ENCODE peak calls at places on chromosomes 11 and 22, in seven cellular contexts. E is prostate gland, R is uterus, C is ovary, J is spleen, B is IMR-90, V is A549. O is an unnamed sample.
A peak's percentile ranks its signal among the peaks of the same experiment; 100 is the strongest.

GRCh38 chr22:25016311-25016710 is 63.8 kb downstream of the KIAA1671 start:
- DNase-seq in E (no peak), R (no peak), C (no peak), J (no peak), B (no peak), V (no peak), O (no peak)

GRCh38 chr22:49760280-49760629 is 67.4 kb downstream of the BRD1 start:
- DNase-seq in E (no peak), R (no peak), C (no peak), J (no peak), B (no peak), V (no peak), O (no peak)

GRCh38 chr11:36280531-36280930 is 8.7 kb downstream of the COMMD9 start:
- DNase-seq in E (no peak), R (no peak), C (no peak), J (no peak), B (peak; percentile 4), V (no peak), O (no peak)

GRCh38 chr22:24037851-24038765 is 27.0 kb downstream of the CABIN1 start:
- DNase-seq in E (peak; percentile 13), R (no peak), C (no peak), J (no peak), B (no peak), V (no peak), O (no peak)

GRCh38 chr11:96095884-96096301 is 172.0 kb upstream of the MTMR2 start:
- DNase-seq in E (peak; percentile 74), R (no peak), C (no peak), J (no peak), B (no peak), V (no peak), O (no peak)

GRCh38 chr11:66867425-66868040 is 10.7 kb downstream of the LRFN4 start:
- DNase-seq in E (no peak), R (no peak), C (no peak), J (no peak), B (no peak), V (no peak), O (peak; percentile 28)

GRCh38 chr11:2942872-2943710 is 13.9 kb upstream of the PHLDA2 start:
- DNase-seq in E (no peak), R (peak; percentile 13), C (no peak), J (no peak), B (no peak), V (no peak), O (no peak)

GRCh38 chr11:20118209-20118608 is 42.1 kb downstream of the DBX1 start:
- DNase-seq in E (no peak), R (no peak), C (no peak), J (no peak), B (no peak), V (no peak), O (no peak)

GRCh38 chr11:3231550-3231850 is 717 bp downstream of the MRGPRE start:
- DNase-seq in E (no peak), R (no peak), C (no peak), J (no peak), B (no peak), V (no peak), O (no peak)

DNA sequence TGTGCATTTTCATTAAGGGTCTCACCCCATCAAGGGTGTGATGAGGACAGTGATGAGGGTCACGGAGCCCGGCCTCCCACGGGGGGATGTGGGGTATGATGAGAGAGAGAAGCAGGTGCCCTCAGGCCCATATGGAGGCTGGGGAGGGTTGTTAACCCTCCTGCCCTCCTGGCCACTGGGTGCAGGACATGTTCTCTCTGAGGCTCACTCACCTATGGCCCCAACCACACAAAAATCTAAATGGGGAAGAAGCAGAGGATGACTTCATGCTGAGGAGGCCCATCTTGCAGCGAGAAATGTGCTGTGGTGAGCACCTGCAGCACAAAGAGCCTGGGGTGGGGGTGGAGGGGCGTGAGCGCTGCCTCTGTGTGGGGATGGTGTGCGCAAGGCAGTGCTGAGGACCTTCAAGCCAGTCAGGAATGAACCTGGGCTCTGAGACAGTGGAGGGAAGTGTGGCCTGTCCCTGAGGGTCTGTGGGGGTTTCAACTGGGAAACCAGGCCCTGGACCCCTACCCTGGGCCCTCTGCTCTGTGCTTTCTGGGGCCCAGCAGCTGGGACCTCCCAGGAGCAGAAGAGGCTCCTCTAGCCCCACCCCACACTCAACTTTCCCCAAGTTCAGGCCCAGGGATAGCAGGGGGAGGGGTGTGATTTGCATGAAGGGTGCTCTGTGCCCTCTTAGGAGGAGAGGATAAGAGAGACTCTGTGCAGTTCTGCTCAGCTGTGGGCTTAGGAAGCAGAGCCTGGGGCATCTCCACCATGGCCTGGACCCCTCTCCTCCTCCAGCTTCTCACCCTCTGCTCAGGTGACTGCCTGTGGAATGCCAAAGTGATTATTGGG is 43.0 kb upstream of the TOP3B start:
- DNase-seq in E (no peak), R (no peak), C (no peak), J (peak; percentile 82), B (no peak), V (no peak), O (no peak)
- TF ChIP-seq POLR2A in E (no peak), R (no peak), C (no peak), J (peak; percentile 29), B (no peak), V (no peak), O (no peak)

DNA sequence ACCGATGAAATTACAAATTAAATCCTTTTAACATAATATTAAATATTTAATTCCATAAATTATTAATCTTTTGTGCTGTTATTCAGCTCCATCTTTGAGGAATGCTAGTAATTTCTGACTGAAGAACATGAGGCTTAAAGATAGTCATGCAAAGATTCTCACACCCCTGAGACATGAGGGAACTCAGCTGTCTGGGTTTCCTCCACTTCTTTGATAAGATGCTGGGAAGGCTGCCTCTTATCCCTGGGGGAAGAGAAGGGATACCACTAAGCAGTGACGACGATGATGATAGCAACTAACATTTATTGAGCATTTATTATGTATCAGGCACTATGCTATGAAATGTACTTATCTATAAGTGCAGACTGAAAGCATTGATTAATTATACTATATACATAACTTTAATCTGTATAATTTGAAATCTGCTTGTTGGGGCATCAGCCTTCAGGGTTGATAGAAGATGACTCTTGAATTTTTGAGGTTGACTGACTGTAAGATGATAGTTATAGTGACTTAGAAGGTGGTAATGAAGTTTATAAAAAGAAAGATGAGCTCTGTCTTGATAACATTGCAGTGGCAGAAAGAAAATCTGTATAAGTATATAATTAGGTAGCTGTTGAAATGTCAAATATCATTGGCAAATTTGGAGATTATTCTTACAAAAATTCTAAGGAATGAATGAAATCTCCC is 78.4 kb downstream of the SIK2 start:
- DNase-seq in E (no peak), R (no peak), C (no peak), J (no peak), B (no peak), V (no peak), O (no peak)
- H3K4me1 ChIP-seq in E (no peaks in the 10 kb centered on the region), R (no peaks in the 10 kb centered on the region), C (no peaks in the 10 kb centered on the region), J (no peaks in the 10 kb centered on the region), B (peaks cover 4% of the 10 kb centered on the region), V (peaks cover 12% of the 10 kb centered on the region), O (no peaks in the 10 kb centered on the region)

GRCh38 chr11:57667065-57667714 is 724 bp upstream of the ZDHHC5 start:
- DNase-seq in E (peak; percentile 98), R (peak; percentile 94), C (peak; percentile 98), J (peak; percentile 97), B (peak; percentile 99), V (peak; percentile 99), O (peak; percentile 98)
- TF ChIP-seq POLR2A in E (no peak), R (no peak), C (no peak), J (no peak), B (no peak), V (peak; percentile 74), O (no peak)

GRCh38 chr22:17243524-17243923 is 24.3 kb upstream of the ADA2 start:
- DNase-seq in E (no peak), R (no peak), C (no peak), J (peak; percentile 82), B (no peak), V (peak; percentile 9), O (no peak)
- H3K4me1 ChIP-seq in E (no peaks in the 10 kb centered on the region), R (no peaks in the 10 kb centered on the region), C (no peaks in the 10 kb centered on the region), J (peaks cover 9% of the 10 kb centered on the region), B (no peaks in the 10 kb centered on the region), V (no peaks in the 10 kb centered on the region), O (no peaks in the 10 kb centered on the region)

O was measured in right lobe of liver.